ENCODE peak calls at places on chromosomes 6 and 20, in five cellular contexts. Y is fibroblast of lung, N is H1, M is neuronal stem cell, H is GM23338. K is an unnamed sample.

GRCh38 chr6:14068133-14068532 is 49.4 kb upstream of the CD83 start:
- DNase-seq in H (no peak), M (no peak), Y (peak; percentile 98), N (no peak), K (peak; percentile 95)

GRCh38 chr6:23180504-23181293 is 611.3 kb downstream of the HDGFL1 start:
- DNase-seq in M (peak; percentile 64), N (no peak), Y (peak; percentile 89), H (peak; percentile 6), K (no peak)

GRCh38 chr6:66662196-66662595 is 955.2 kb upstream of the EYS start:
- DNase-seq in N (no peak), Y (peak; percentile 14), H (peak; percentile 45), M (no peak), K (no peak)

GRCh38 chr6:88124925-88125557 is 41.1 kb downstream of the CNR1 start:
- DNase-seq in M (no peak), H (no peak), N (no peak), Y (no peak), K (no peak)

GRCh38 chr6:44733868-44734267 is 346.4 kb downstream of the CDC5L start:
- DNase-seq in H (no peak), N (no peak), M (no peak), Y (no peak), K (no peak)

GRCh38 chr6:106101466-106101865 is 15.3 kb downstream of the PRDM1 start:
- DNase-seq in N (no peak), H (no peak), M (no peak), Y (no peak), K (peak; percentile 73)

GRCh38 chr6:134060491-134061106 is 8.2 kb upstream of the SLC2A12 start:
- DNase-seq in H (peak; percentile 79), N (no peak), Y (peak; percentile 90), M (no peak), K (peak; percentile 70)

GRCh38 chr6:79466222-79466834 is 70.9 kb downstream of the LCA5 start:
- DNase-seq in H (peak; percentile 60), M (peak; percentile 8), Y (peak; percentile 11), N (no peak), K (no peak)

GRCh38 chr6:156427345-156427744 is 349.8 kb upstream of the ARID1B start:
- DNase-seq in M (no peak), N (no peak), H (no peak), Y (peak; percentile 95), K (peak; percentile 1)

DNA sequence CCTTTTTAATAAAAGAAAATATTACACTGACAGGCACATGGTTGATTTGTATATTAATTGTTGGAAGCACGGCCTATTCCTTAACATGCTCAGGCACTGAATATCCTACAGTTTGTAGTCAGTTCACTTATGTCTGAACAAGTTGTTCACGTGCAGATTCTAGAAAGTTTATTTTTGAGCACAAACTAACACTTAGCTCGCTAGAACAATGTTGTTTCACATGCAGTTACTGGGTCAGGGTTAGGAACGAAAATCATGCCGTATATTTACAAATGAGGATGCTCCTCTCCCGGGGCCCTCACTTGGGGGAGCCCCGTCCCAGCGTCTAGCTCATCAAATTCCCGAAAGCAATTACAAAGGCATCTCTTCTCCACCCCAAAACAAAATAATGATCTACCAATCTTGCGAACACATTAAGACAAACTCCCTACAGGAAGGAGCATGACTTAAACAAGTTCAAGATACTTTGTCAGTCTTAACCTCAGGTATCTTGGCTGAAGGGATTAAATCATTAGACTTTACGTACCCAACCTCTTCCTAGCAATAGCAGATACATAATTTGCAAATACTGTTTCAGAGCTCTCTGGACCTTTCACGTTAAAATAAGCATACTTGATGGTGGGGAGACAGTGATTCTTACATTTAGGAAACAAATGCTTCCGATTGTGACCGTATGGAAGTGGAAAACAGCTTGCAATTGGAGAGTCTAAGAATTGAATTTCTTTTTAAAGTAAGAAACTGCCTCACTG is 1.5 kb downstream of the MAP7 start:
- DNase-seq in H (no peak), N (no peak), M (no peak), Y (no peak), K (no peak)
- H3K4me3 ChIP-seq in H (peak overlapping the region; percentile 93), N (peak overlapping the region; percentile 99), M (no peak overlapping the region), Y (no peak overlapping the region), K (peak overlapping the region; percentile 85)

GRCh38 chr20:24422361-24422760 is 47.1 kb upstream of the SYNDIG1 start:
- DNase-seq in M (no peak), Y (no peak), N (no peak), H (no peak), K (no peak)
- H3K27me3 ChIP-seq in M (no peaks in the 10 kb centered on the region), Y (no peaks in the 10 kb centered on the region), N (no peaks in the 10 kb centered on the region), H (no peaks in the 10 kb centered on the region), K (no peaks in the 10 kb centered on the region)

GRCh38 chr6:119443993-119444641 is 94.6 kb upstream of the MAN1A1 start:
- DNase-seq in M (no peak), H (no peak), Y (peak; percentile 29), N (no peak), K (no peak)
- H3K4me2 ChIP-seq in M (no peak overlapping the region), H (peak overlapping the region; percentile 26), Y (no peak overlapping the region), N (no peak overlapping the region), K (no peak overlapping the region)

GRCh38 chr6:24589334-24589733 is 56.7 kb downstream of the KIAA0319 start:
- DNase-seq in Y (no peak), M (no peak), N (no peak), H (no peak), K (no peak)

GRCh38 chr6:24581084-24581669 is 64.8 kb downstream of the KIAA0319 start:
- DNase-seq in Y (peak; percentile 41), M (peak; percentile 65), N (peak; percentile 88), H (peak; percentile 93), K (no peak)

GRCh38 chr6:24584390-24584735 is 61.6 kb downstream of the KIAA0319 start:
- DNase-seq in N (no peak), Y (no peak), M (no peak), H (no peak), K (no peak)

DNA sequence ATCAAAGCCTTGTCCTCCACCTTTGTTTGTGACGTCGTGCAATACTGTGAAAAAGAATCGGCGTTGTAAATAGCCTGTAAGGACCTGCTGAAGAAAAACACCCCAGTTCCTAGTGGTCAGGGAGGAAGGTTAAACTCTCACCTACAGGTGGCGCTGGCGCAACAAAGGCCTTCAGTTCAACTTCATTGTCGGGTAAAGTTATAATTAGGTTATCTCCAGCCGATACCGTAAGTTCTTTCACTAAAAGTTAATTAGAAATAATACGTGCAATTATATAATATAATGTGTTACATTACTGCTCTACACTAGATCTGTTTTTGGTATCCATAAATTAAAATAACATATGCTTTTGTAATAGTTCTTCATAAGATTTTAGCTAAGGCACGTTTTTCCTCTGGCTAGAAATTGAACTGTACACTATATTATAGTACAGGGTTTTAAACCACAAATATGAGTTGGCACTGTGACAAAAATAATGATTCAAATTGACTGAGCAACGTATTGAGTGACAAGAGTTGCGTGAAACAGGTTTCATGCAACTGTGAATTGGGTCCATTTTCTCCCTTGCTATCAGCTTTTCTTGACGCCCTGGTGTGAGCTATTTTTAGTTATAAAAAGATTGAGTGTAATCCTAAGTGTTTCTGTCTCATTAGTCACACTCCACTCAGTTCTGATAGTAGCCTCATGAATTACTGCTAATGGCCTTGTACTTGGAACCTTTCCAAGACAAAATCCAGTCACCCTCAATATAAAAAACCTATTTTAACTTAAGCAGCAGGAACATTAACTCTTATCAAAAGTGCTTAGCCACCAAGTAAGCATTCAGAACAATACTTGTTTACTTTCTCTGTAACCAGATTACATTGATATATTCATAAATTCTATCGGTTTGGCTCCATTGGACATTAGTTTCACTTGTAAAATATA is 62.3 kb downstream of the KIAA0319 start:
- DNase-seq in N (peak; percentile 81), M (peak; percentile 63), H (peak; percentile 94), Y (peak; percentile 75), K (peak; percentile 73)
- H3K4me3 ChIP-seq in N (no peak overlapping the region), M (no peak overlapping the region), H (no peak overlapping the region), Y (no peak overlapping the region), K (peak overlapping the region; percentile 40)

DNA sequence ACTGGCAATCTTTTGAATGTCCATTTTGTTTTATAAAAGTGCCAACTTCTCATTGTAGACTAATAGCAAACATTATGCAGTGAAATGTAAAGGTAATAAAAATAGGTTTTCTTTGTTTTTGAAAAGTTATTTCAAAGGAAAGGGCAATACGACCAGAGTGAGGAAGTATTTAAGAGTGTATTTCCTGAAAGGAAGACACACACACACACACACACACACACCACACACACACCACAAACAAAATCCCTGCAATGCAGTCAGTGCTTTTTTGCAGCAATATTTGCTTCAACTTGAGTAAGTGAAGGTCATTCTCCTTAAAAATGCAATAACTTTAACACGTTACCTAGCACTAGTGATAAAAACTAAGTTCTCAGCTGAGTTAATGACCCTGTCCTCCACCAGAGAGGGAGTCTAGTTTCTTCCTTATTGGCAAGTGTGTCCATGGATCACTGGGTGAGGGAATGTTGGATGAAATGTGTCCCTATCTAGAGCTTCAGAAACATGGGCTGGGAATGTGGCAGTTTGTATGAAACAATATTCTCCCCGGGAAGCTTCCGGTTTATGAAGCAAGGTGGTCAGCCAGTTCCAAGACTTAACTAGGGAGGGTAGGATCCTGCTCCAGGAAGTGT is 4.8 kb downstream of the PPP1R3G start:
- DNase-seq in M (no peak), Y (no peak), H (no peak), N (peak; percentile 16), K (no peak)
- H3K27me3 ChIP-seq in M (peaks cover 21% of the 10 kb centered on the region), Y (peaks cover 8% of the 10 kb centered on the region), H (peaks cover 38% of the 10 kb centered on the region), N (peaks cover 30% of the 10 kb centered on the region), K (no peaks in the 10 kb centered on the region)

GRCh38 chr20:50514035-50514337 is 3.8 kb downstream of the PTPN1 start:
- DNase-seq in H (no peak), Y (no peak), M (no peak), N (no peak), K (no peak)
- H3K4me2 ChIP-seq in H (no peak overlapping the region), Y (peak overlapping the region; percentile 99), M (no peak overlapping the region), N (no peak overlapping the region), K (peak overlapping the region; percentile 98)

GRCh38 chr6:21666200-21666671 is 72.7 kb downstream of the SOX4 start:
- DNase-seq in M (peak; percentile 67), N (peak; percentile 84), H (peak; percentile 91), Y (peak; percentile 34), K (no peak)

GRCh38 chr6:21664263-21665081 is 70.9 kb downstream of the SOX4 start:
- DNase-seq in M (peak; percentile 42), N (peak; percentile 79), Y (peak; percentile 47), H (peak; percentile 90), K (peak; percentile 34)

GRCh38 chr6:21665436-21666199 is 72.1 kb downstream of the SOX4 start:
- DNase-seq in N (peak; percentile 87), H (peak; percentile 88), M (peak; percentile 72), Y (peak; percentile 10), K (no peak)

GRCh38 chr6:21666788-21667681 is 73.5 kb downstream of the SOX4 start:
- DNase-seq in N (peak; percentile 67), M (peak; percentile 58), Y (peak; percentile 50), H (peak; percentile 83), K (no peak)

DNA sequence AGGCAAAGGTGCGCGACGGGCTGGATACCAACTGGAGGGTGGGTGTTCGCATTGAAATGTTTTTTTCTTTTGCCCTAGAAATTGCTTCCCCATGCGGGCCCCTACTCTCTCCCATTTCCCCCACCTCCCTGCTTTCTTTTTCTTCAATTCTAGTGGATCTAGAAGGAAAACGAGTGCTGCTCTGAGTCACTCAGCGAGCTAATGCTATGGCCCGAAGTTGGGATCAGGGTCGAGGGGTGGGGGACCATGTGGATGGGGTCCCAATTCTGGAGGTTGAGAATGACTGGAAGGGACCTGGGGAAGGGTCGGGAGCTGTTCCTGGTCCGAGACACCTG is 71.5 kb downstream of the SOX4 start:
- DNase-seq in N (no peak), Y (peak; percentile 22), M (peak; percentile 23), H (no peak), K (no peak)
- H3K4me3 ChIP-seq in N (peak overlapping the region; percentile 84), Y (peak overlapping the region; percentile 21), M (peak overlapping the region; percentile 82), H (peak overlapping the region; percentile 87), K (peak overlapping the region; percentile 52)

K was measured in PC-9.